ENCODE peak calls at places on chromosomes 4 and X, in four cellular contexts. R, G, L and J are unnamed samples.

GRCh38 chr4:58301384-58301783 is 1191.2 kb upstream of the IGFBP7 start:
- DNase-seq in R (no peak), G (no peak), L (no peak), J (no peak)

GRCh38 chrX:46376246-46376885 is 168.9 kb downstream of the ZNF674 start:
- DNase-seq in R (no peak), G (peak; percentile 59), L (no peak), J (no peak)

GRCh38 chrX:76026292-76026691 is 146.6 kb upstream of the PBDC1 start:
- DNase-seq in R (no peak), G (no peak), L (no peak), J (no peak)

GRCh38 chr4:189815404-189816192 is 125.1 kb upstream of the FRG1 start:
- DNase-seq in R (no peak), G (no peak), L (no peak), J (no peak)

GRCh38 chrX:65697173-65697572 is 29.7 kb downstream of the MSN start:
- DNase-seq in R (no peak), G (no peak), L (no peak), J (no peak)

GRCh38 chr4:163251204-163251603 is 81.2 kb downstream of the NPY1R start:
- DNase-seq in R (no peak), G (no peak), L (no peak), J (no peak)

GRCh38 chr4:156197216-156197615 is 243.6 kb upstream of the CTSO start:
- DNase-seq in R (no peak), G (no peak), L (peak; percentile 70), J (no peak)

GRCh38 chrX:2501246-2502102 is 698 bp upstream of the DHRSX start:
- DNase-seq in R (no peak), G (no peak), L (no peak), J (no peak)

GRCh38 chrX:10597871-10598270 is 22.5 kb downstream of the MID1 start:
- DNase-seq in R (no peak), G (no peak), L (no peak), J (no peak)

GRCh38 chr4:173214661-173215060 is 46.0 kb downstream of the GALNT7 start:
- DNase-seq in R (no peak), G (no peak), L (no peak), J (no peak)

GRCh38 chrX:22746081-22746480 is 253.7 kb upstream of the DDX53 start:
- DNase-seq in R (no peak), G (no peak), L (no peak), J (no peak)

GRCh38 chrX:33336783-33337182 is 125.4 kb upstream of the DMD start:
- DNase-seq in R (no peak), G (no peak), L (no peak), J (no peak)

GRCh38 chrX:71586929-71587328 is 8.7 kb downstream of the GCNA start:
- DNase-seq in R (no peak), G (no peak), L (no peak), J (no peak)

GRCh38 chr4:1323280-1323634 is 23.8 kb upstream of the UVSSA start:
- DNase-seq in R (no peak), G (no peak), L (no peak), J (no peak)

GRCh38 chrX:15059488-15059887 is 186.3 kb downstream of the MOSPD2 start:
- DNase-seq in R (no peak), G (no peak), L (no peak), J (no peak)

GRCh38 chrX:79270401-79270800 is 96.7 kb downstream of the ITM2A start:
- DNase-seq in R (no peak), G (no peak), L (no peak), J (no peak)

GRCh38 chr4:165325732-165326512 is 1.5 kb upstream of the MSMO1 start:
- DNase-seq in R (no peak), G (no peak), L (no peak), J (no peak)

GRCh38 chr4:126018274-126018673 is 703.5 kb downstream of the FAT4 start:
- DNase-seq in R (no peak), G (no peak), L (no peak), J (no peak)

GRCh38 chr4:93646225-93646930 is 182.2 kb upstream of the ATOH1 start:
- DNase-seq in R (no peak), G (no peak), L (no peak), J (no peak)

GRCh38 chrX:53969540-53969939 is 74.7 kb downstream of the PHF8 start:
- DNase-seq in R (no peak), G (no peak), L (no peak), J (no peak)

GRCh38 chr4:128517096-128517738 is 229.6 kb upstream of the PGRMC2 start:
- DNase-seq in R (no peak), G (no peak), L (no peak), J (no peak)

GRCh38 chr4:105679186-105679585 is 29.3 kb downstream of the INTS12 start:
- DNase-seq in R (no peak), G (no peak), L (no peak), J (no peak)

GRCh38 chr4:95161781-95162469 is 386.8 kb downstream of the UNC5C start:
- DNase-seq in R (no peak), G (no peak), L (no peak), J (no peak)

GRCh38 chr4:24768006-24768405 is 27.4 kb upstream of the SOD3 start:
- DNase-seq in R (no peak), G (no peak), L (no peak), J (no peak)

GRCh38 chrX:51891821-51892551 is 1.4 kb upstream of the MAGED1 start:
- DNase-seq in R (no peak), G (no peak), L (peak; percentile 74), J (no peak)

GRCh38 chr4:62661821-62662220 is 1461.7 kb downstream of the ADGRL3 start:
- DNase-seq in R (no peak), G (no peak), L (no peak), J (no peak)

GRCh38 chrX:154986826-154987575 is 35.5 kb downstream of the F8 start:
- DNase-seq in R (no peak), G (no peak), L (no peak), J (no peak)

GRCh38 chr4:46484881-46485280 is 95.0 kb upstream of the GABRA2 start:
- DNase-seq in R (no peak), G (no peak), L (no peak), J (no peak)

GRCh38 chr4:76997454-76997853 is 47.9 kb downstream of the SEPTIN11 start:
- DNase-seq in R (no peak), G (no peak), L (no peak), J (no peak)

GRCh38 chrX:104697264-104697663 is 131.3 kb downstream of the IL1RAPL2 start:
- DNase-seq in R (no peak), G (no peak), L (no peak), J (no peak)

GRCh38 chr4:80922951-80923350 is 107.6 kb upstream of the BMP3 start:
- DNase-seq in R (no peak), G (no peak), L (no peak), J (no peak)

GRCh38 chr4:38089961-38090360 is 129.8 kb downstream of the PTTG2 start:
- DNase-seq in R (no peak), G (no peak), L (no peak), J (no peak)
- H3K4me1 ChIP-seq in R (peaks cover 32% of the 10 kb centered on the region), G (no peaks in the 10 kb centered on the region), L (no peaks in the 10 kb centered on the region), J (peaks cover 24% of the 10 kb centered on the region)

DNA sequence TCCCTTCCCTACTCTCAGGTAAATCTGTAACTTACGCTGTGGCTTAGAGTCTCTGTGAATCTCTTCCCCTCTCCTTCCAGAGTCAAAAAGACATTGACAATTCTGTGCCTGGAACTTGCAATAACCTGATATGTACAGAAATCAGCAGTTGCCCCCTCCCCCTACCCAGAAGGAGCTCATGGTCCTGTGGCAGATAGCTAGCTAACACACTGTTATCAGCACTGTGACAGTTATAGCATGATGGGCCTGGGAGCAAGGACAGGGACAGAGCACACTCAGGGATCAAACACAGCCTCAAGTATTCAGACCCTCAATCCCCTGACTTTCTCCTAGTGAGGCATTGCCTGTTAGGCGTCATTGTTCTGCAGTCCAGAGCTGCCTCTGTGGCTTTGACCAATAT is 18.7 kb upstream of the MAGEA10 start:
- DNase-seq in R (no peak), G (no peak), L (no peak), J (no peak)
- H3K27ac ChIP-seq in R (no peak overlapping the region), G (no peak overlapping the region), L (no peak overlapping the region), J (no peak overlapping the region)

GRCh38 chrX:8846271-8846670 is 45.1 kb upstream of the FAM9A start:
- DNase-seq in R (no peak), G (no peak), L (no peak), J (no peak)
- H3K4me1 ChIP-seq in R (no peaks in the 10 kb centered on the region), G (peaks cover 61% of the 10 kb centered on the region), L (no peaks in the 10 kb centered on the region), J (no peaks in the 10 kb centered on the region)

DNA sequence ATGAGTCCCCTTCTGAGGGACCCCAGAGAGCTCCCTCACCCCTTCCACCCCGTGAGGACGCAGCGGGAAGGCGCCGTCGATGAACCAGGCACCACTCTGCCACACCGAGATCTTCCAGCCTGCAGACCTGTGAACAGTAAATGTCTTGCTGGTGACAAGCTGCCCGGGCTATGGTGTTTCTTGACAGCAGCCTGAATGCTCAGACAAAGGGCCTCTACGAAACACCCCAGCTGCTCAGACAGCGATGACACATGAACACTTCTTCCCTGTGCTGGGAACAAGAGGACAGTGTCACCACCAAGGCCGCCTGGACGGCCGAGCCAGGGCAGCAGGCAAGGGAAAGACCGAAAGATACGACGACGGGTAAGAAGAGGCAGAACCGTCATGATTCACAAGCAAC is 30.6 kb upstream of the GTPBP6 start:
- DNase-seq in R (no peak), G (no peak), L (peak; percentile 47), J (no peak)
- H3K27ac ChIP-seq in R (no peak overlapping the region), G (no peak overlapping the region), L (no peak overlapping the region), J (no peak overlapping the region)

GRCh38 chr4:152464030-152464823 is 71.7 kb downstream of the FBXW7 start:
- DNase-seq in R (no peak), G (no peak), L (no peak), J (no peak)
- H3K4me1 ChIP-seq in R (peaks cover 10% of the 10 kb centered on the region), G (peaks cover 14% of the 10 kb centered on the region), L (no peaks in the 10 kb centered on the region), J (no peaks in the 10 kb centered on the region)

GRCh38 chr4:149825336-149825735 is 9.7 kb upstream of the IQCM start:
- DNase-seq in R (no peak), G (no peak), L (no peak), J (no peak)

DNA sequence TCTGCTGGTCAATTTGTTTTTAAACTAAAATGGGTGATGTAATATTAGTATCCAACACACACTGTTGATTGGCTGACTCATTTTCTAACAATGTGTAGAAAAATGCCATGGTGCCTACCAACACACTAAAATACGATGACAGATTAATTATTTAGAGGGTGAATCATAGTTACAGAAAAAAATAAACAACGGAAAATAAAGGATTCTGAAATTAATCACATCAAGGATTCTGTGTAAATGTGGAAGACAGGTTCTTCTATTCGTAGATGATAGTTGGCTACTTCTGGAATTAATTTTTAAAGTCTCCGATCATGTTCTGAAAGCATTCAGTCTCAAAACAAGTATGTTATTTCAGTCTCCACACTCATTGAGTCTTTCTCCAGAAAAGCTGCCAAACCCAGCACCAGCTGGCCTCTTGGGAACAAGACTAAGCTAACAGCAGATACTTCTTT is 8.2 kb upstream of the IQCM start:
- DNase-seq in R (no peak), G (peak; percentile 19), L (no peak), J (no peak)
- H3K27ac ChIP-seq in R (no peak overlapping the region), G (no peak overlapping the region), L (no peak overlapping the region), J (no peak overlapping the region)

GRCh38 chr4:55036405-55036804 is 89.0 kb downstream of the KDR start:
- DNase-seq in R (no peak), G (no peak), L (no peak), J (no peak)
- H3K4me1 ChIP-seq in R (peaks cover 40% of the 10 kb centered on the region), G (no peaks in the 10 kb centered on the region), L (no peaks in the 10 kb centered on the region), J (peaks cover 21% of the 10 kb centered on the region)

GRCh38 chr4:74217365-74217764 is 59.4 kb downstream of the MTHFD2L start:
- DNase-seq in R (no peak), G (no peak), L (no peak), J (no peak)
- H3K27ac ChIP-seq in R (no peak overlapping the region), G (no peak overlapping the region), L (no peak overlapping the region), J (no peak overlapping the region)